ENCODE peak calls at places on chromosome 9, in seven cellular contexts. S is fibroblast of mammary gland, A is PC-3, U is cardiac muscle cell, E is ovary, M is stomach, D is lower lobe of right lung. R is an unnamed sample.
A peak's percentile ranks its signal among the peaks of the same experiment; 100 is the strongest.

GRCh38 chr9:87703636-87704276 is 22.2 kb upstream of the CTSL start:
- DNase-seq in U (no peak), S (no peak), M (no peak), E (no peak), D (no peak), A (peak; percentile 40), R (no peak)

GRCh38 chr9:130043654-130044623 is 950 bp upstream of the FNBP1 start:
- DNase-seq in A (no peak), D (no peak), E (peak; percentile 74), S (peak; percentile 58), U (peak; percentile 83), M (peak; percentile 30), R (no peak)

GRCh38 chr9:37792122-37792521 is 7.3 kb upstream of the EXOSC3 start:
- DNase-seq in M (no peak), A (no peak), U (no peak), E (no peak), S (no peak), D (no peak), R (no peak)

GRCh38 chr9:109052416-109052815 is 39.1 kb upstream of the CTNNAL1 start:
- DNase-seq in E (no peak), S (no peak), M (no peak), D (no peak), U (peak; percentile 66), A (no peak), R (no peak)

GRCh38 chr9:115046199-115046598 is 71.8 kb downstream of the TNC start:
- DNase-seq in M (no peak), A (no peak), D (no peak), E (no peak), U (no peak), S (no peak), R (no peak)

GRCh38 chr9:76230961-76231360 is 163.3 kb downstream of the RFK start:
- DNase-seq in A (no peak), U (no peak), D (no peak), S (peak; percentile 6), M (no peak), E (no peak), R (no peak)

GRCh38 chr9:16029796-16030363 is 477.0 kb downstream of the CCDC171 start:
- DNase-seq in U (no peak), S (no peak), E (no peak), D (no peak), A (peak; percentile 7), M (no peak), R (no peak)

GRCh38 chr9:34662544-34663295 is at the start of gene CCL27:
- DNase-seq in S (no peak), U (no peak), D (no peak), E (no peak), A (no peak), M (no peak), R (no peak)

GRCh38 chr9:122029898-122030297 is 63.2 kb downstream of the TTLL11 start:
- DNase-seq in A (peak; percentile 46), U (no peak), S (peak; percentile 19), M (no peak), E (no peak), D (no peak), R (no peak)

GRCh38 chr9:128053560-128053959 is 13.6 kb downstream of the NAIF1 start:
- DNase-seq in S (no peak), M (no peak), A (no peak), D (peak; percentile 74), U (no peak), E (no peak), R (no peak)

GRCh38 chr9:18754537-18754936 is 278.5 kb downstream of the SAXO1 start:
- DNase-seq in A (no peak), D (no peak), S (no peak), U (no peak), M (no peak), E (no peak), R (no peak)

GRCh38 chr9:98396236-98396635 is 140.8 kb upstream of the TBC1D2 start:
- DNase-seq in A (no peak), M (no peak), D (no peak), S (no peak), U (no peak), E (no peak), R (no peak)

GRCh38 chr9:27118916-27119315 is 9.9 kb downstream of the TEK start:
- DNase-seq in M (no peak), D (no peak), E (no peak), S (peak; percentile 52), U (no peak), A (peak; percentile 57), R (no peak)

GRCh38 chr9:110545705-110546104 is 33.8 kb downstream of the SVEP1 start:
- DNase-seq in S (peak; percentile 68), D (no peak), E (no peak), A (peak; percentile 53), M (no peak), U (no peak), R (no peak)

GRCh38 chr9:125906144-125906543 is 159.0 kb downstream of the PBX3 start:
- DNase-seq in A (peak; percentile 29), S (peak; percentile 34), U (peak; percentile 57), D (no peak), M (no peak), E (no peak), R (no peak)

GRCh38 chr9:125902865-125903512 is 155.8 kb downstream of the PBX3 start:
- DNase-seq in S (no peak), E (no peak), M (no peak), U (no peak), A (no peak), D (no peak), R (no peak)

GRCh38 chr9:125902224-125902623 is 155.1 kb downstream of the PBX3 start:
- DNase-seq in U (no peak), E (no peak), D (no peak), M (no peak), S (peak; percentile 57), A (peak; percentile 25), R (no peak)

GRCh38 chr9:125906893-125907292 is 159.7 kb downstream of the PBX3 start:
- DNase-seq in D (no peak), U (no peak), A (no peak), S (no peak), E (no peak), M (no peak), R (no peak)

GRCh38 chr9:125904155-125904841 is 157.1 kb downstream of the PBX3 start:
- DNase-seq in A (peak; percentile 70), U (no peak), E (no peak), S (no peak), M (no peak), D (no peak), R (peak; percentile 98)
- H3K4me3 ChIP-seq in A (peak overlapping the region; percentile 45), U (no peak overlapping the region), E (no peak overlapping the region), S (no peak overlapping the region), M (no peak overlapping the region), D (no peak overlapping the region), R (peak overlapping the region; percentile 28)

GRCh38 chr9:120032639-120033038 is 547.3 kb downstream of the CDK5RAP2 start:
- DNase-seq in E (no peak), S (peak; percentile 8), M (no peak), A (no peak), D (no peak), U (no peak), R (no peak)
- TF ChIP-seq CTCF in E (no peak), S (peak; percentile 23), M (no peak), A (peak; percentile 12), D (no peak), U (no peak), R (peak; percentile 28)

DNA sequence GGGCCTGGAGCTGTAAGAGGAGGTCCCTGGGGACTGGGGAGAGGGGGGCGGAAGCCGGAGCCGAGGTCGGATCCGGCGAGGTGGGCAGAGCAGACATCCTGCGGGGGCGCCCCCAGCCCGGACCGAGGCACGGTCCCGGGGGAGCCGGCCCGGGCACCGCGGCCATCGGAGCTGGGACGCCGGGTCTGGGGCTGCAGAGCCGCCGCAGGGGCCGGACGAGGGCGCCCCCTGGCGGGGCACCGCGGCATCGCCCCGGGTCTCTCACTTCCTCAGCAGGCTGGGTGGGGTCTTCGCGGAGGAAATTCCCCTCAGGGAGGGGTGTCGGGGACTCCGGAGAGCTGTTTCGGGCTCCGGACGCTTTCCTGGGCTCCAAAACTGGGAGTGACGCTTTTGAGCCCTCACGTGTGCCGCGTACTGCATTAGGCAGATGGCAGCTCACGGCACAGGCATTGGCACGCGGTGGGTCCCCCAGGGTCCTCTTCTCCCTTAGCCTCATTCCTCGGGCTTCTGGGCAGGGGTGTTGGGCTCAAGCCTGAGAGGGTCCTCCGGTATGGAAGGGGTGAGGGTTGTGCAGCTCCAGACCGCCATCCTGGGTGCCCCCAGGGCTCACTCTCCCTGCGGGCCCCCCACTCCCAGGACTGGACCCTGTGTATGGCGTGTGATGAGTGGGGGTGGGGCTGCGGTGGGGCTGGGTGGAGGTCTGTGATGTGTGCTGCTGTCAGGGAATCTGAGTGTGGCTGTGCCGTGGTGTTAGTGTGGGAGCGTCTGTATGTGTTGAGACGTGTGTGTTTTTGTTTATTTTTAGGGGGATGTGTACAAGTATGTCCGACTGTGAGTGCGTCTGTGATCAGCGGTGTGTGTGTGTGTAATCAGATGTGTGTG is 29.6 kb downstream of the LHX2 start:
- DNase-seq in U (no peak), D (peak; percentile 62), A (no peak), M (peak; percentile 65), S (no peak), E (no peak), R (no peak)
- H3K4me3 ChIP-seq in U (peak overlapping the region; percentile 38), D (peak overlapping the region; percentile 46), A (no peak overlapping the region), M (peak overlapping the region; percentile 50), S (peak overlapping the region; percentile 44), E (peak overlapping the region; percentile 16), R (no peak overlapping the region)

DNA sequence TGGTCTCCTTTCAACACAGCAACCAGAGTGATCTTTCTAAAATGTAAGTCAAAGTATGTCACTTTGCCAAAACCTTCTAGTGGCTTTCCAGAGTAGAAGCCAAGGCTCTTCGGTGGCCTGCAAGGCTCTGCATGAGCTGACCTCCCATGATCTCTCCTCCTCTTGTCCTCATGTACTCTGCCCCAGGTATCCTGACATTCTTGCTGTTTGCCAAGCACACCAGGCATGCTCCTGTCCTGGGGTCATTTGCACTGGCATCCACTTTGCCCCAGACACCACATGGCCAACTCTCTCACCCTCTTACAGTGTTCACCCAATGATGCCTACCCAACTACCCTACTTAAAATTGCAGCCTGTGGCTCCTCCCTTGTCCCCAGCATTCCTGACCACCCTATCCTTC is 86.3 kb downstream of the ZNF618 start:
- DNase-seq in S (no peak), U (no peak), E (no peak), M (no peak), D (no peak), A (no peak), R (no peak)
- TF ChIP-seq CTCF in S (no peak), U (no peak), E (no peak), M (no peak), D (no peak), A (no peak), R (no peak)

GRCh38 chr9:137309368-137310189 is 7.5 kb upstream of the NRARP start:
- DNase-seq in U (no peak), M (no peak), E (no peak), S (no peak), A (no peak), D (peak; percentile 36), R (no peak)

GRCh38 chr9:137311971-137312851 is 10.1 kb upstream of the NRARP start:
- DNase-seq in M (no peak), D (peak; percentile 45), S (no peak), U (no peak), A (no peak), E (no peak), R (no peak)

GRCh38 chr9:137308102-137308619 is 6.1 kb upstream of the NRARP start:
- DNase-seq in S (no peak), A (no peak), U (no peak), E (no peak), D (no peak), M (no peak), R (no peak)

GRCh38 chr9:137311171-137311970 is 9.3 kb upstream of the NRARP start:
- DNase-seq in M (peak; percentile 90), A (peak; percentile 84), S (peak; percentile 42), D (peak; percentile 64), E (no peak), U (no peak), R (peak; percentile 73)

GRCh38 chr9:137310190-137311052 is 8.3 kb upstream of the NRARP start:
- DNase-seq in E (no peak), M (no peak), A (peak; percentile 11), D (peak; percentile 45), U (no peak), S (no peak), R (no peak)
- H3K4me3 ChIP-seq in E (no peak overlapping the region), M (no peak overlapping the region), A (no peak overlapping the region), D (no peak overlapping the region), U (no peak overlapping the region), S (no peak overlapping the region), R (no peak overlapping the region)

R was measured in LNCaP clone FGC.